ENCODE peak calls at places on chromosome 1, in four cellular contexts. One of them, this sample, is unnamed.

GRCh38 chr1:176826265-176826664 is 338.2 kb downstream of the ASTN1 start:
- DNase-seq in uterus: no peak
- DNase-seq in aorta: no peak
- DNase-seq in lung: no peak
- DNase-seq in this sample: no peak

GRCh38 chr1:150987928-150988327 is 5.8 kb downstream of the ANXA9 start:
- DNase-seq in uterus: no peak
- DNase-seq in lung: no peak
- DNase-seq in aorta: peak
- DNase-seq in this sample: no peak

GRCh38 chr1:192852001-192852400 is 43.2 kb downstream of the RGS2 start:
- DNase-seq in aorta: no peak
- DNase-seq in uterus: no peak
- DNase-seq in lung: no peak
- DNase-seq in this sample: no peak

GRCh38 chr1:53686371-53687267 is 52.3 kb downstream of the GLIS1 start:
- DNase-seq in aorta: no peak
- DNase-seq in lung: no peak
- DNase-seq in uterus: no peak
- DNase-seq in this sample: no peak

GRCh38 chr1:205313681-205314308 is 7.8 kb downstream of the NUAK2 start:
- DNase-seq in lung: peak
- DNase-seq in uterus: peak
- DNase-seq in aorta: peak
- DNase-seq in this sample: no peak

GRCh38 chr1:15472595-15472994 is 3.3 kb upstream of the CELA2B start:
- DNase-seq in uterus: no peak
- DNase-seq in aorta: no peak
- DNase-seq in lung: no peak
- DNase-seq in this sample: no peak

GRCh38 chr1:71295340-71295739 is 214.5 kb upstream of the ZRANB2 start:
- DNase-seq in lung: no peak
- DNase-seq in uterus: no peak
- DNase-seq in aorta: no peak
- DNase-seq in this sample: no peak

GRCh38 chr1:8276173-8276914 is 41.6 kb upstream of the SLC45A1 start:
- DNase-seq in uterus: no peak
- DNase-seq in aorta: no peak
- DNase-seq in lung: no peak
- DNase-seq in this sample: no peak

GRCh38 chr1:6496360-6496704 is 4.9 kb upstream of the PLEKHG5 start:
- DNase-seq in lung: no peak
- DNase-seq in aorta: no peak
- DNase-seq in uterus: no peak
- DNase-seq in this sample: no peak

GRCh38 chr1:166121010-166121409 is 45.8 kb downstream of the FAM78B start:
- DNase-seq in lung: no peak
- DNase-seq in uterus: no peak
- DNase-seq in aorta: no peak
- DNase-seq in this sample: no peak

GRCh38 chr1:190762325-190762724 is 284.7 kb upstream of the BRINP3 start:
- DNase-seq in uterus: no peak
- DNase-seq in aorta: no peak
- DNase-seq in lung: no peak
- DNase-seq in this sample: no peak

GRCh38 chr1:19154876-19155275 is 55.2 kb downstream of the UBR4 start:
- DNase-seq in lung: no peak
- DNase-seq in aorta: no peak
- DNase-seq in uterus: no peak
- DNase-seq in this sample: no peak

GRCh38 chr1:107739183-107739582 is 225.8 kb downstream of the VAV3 start:
- DNase-seq in uterus: no peak
- DNase-seq in lung: no peak
- DNase-seq in aorta: no peak
- DNase-seq in this sample: peak

GRCh38 chr1:87367549-87367948 is 38.9 kb downstream of the LMO4 start:
- DNase-seq in aorta: no peak
- DNase-seq in lung: no peak
- DNase-seq in uterus: no peak
- DNase-seq in this sample: no peak

DNA sequence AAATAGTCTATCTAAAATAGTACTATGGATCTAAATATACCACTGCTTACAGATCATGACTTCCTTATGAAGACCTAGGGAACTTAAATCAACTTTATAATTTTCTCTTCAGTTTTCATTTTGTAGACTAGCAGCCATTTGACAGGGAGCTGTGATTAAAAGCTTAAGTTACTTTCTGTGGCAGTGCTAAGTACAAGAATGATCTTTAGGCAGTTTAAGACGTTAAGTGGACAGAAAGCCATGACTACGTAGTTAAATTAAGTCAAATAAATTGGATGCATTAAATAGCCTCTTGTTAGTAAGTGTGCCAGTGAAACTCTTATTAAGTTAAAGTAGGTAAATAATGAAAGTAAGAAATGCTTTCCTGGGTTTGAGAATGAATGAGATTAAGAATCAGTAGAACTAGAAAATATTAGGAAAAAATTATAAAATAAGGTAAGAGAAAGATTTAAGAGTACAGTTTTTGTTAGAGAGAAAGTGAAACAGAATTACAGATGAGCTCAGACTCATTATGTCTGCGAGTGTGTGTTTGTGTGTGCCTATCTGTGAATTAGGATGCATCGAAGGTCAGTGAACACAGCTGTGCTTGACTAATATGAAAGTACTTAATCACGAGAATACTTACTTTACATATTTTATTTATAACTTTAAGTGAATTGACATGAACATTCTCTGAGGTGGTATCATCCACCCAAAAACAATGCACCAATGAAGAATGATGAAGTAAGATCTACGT is 336.9 kb downstream of the KCNT2 start:
- DNase-seq in aorta: no peak
- DNase-seq in uterus: no peak
- DNase-seq in lung: no peak
- DNase-seq in this sample: no peak
- H3K27ac ChIP-seq in aorta: no peak
- H3K27ac ChIP-seq in uterus: no peak
- H3K27ac ChIP-seq in lung: no peak
- H3K27ac ChIP-seq in this sample: no peak

DNA sequence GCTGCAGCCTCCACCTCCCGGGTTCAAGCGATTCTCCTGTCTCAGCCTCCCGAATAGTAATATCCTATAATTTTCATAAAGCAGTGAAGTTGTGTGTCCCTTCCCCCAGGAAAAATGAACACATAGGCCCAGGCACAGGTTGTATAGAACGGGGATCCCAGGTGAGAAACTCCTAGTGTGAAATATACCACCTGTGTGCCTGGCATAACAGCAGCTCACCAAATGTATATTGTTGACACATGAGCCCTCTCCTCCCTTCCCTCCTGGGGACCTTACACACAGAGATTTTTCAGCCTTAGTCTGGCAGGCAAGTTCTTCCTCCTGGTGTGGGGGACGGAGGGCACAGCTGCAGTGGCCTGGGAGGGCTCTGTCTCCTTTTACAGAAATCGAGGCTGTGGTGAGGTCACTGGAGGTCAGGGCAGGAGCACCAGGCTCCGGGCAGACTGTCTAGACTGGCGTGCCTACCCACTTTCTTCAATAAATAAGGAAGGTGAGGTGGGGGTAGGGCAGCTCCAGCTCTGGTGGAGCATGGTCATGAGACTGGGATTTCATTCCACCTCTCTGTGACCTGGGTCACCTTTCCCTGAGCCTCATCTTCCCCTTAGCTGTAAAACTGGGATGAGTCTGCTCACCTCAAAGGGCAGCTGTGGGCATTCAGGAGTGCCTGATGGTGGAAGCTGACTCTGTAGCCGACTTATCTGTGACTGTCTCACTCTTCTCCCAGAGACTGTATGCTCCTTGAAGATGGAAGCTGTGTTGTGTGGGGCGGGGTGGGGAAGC is 14.3 kb downstream of the RCC1 start:
- DNase-seq in aorta: no peak
- DNase-seq in lung: no peak
- DNase-seq in uterus: no peak
- DNase-seq in this sample: no peak
- H3K27ac ChIP-seq in aorta: no peak
- H3K27ac ChIP-seq in lung: no peak
- H3K27ac ChIP-seq in uterus: no peak
- H3K27ac ChIP-seq in this sample: no peak

DNA sequence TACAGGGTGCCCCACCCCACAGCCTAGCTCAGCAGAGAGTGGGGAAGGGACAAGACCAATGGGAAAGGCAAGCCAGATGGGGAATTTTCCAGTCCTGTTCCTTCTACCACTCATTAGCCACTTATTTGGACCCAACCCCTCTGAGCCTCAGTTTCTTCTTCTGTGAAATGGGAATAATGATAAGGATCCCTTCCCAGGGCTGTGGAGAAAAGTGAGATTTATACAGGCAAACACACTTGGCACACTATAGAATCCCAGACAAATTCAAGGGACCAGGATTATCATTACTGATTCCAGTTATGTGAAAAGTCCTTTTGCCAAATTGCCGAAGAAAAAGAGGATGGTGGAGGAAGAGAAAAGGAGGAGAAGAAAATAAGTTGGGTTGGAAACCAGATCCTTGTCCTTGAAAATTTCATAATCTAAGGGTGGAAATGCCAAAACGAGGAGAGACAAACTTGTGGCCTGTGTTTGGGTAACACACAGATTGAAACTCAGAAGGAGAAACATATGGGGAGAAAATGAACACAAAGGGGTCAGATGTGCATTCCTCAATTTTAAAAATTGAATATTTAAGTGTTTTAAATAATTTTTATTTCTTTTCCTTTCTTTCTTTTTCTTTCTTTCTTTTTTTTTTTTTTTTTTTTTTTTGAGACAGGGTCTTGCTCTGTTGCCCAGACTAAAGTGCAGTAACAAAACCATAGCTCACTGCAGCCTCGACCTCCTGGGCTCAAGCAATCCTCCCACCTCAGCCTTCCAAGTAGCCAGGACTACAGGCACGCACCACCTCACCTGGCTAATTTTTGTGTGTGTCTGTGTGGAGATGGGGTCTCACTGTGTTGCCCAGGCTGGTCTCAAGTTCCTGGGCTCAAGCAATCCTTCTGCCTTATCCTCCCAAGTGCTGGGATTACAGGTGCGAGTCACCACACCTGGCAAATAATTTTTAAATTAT is 9.6 kb downstream of the CAPN2 start:
- DNase-seq in uterus: no peak
- DNase-seq in lung: no peak
- DNase-seq in aorta: no peak
- DNase-seq in this sample: no peak
- H3K27ac ChIP-seq in uterus: peak
- H3K27ac ChIP-seq in lung: peak
- H3K27ac ChIP-seq in aorta: no peak
- H3K27ac ChIP-seq in this sample: peak

GRCh38 chr1:236282159-236282716 is 480 bp upstream of the ERO1B start:
- DNase-seq in lung: no peak
- DNase-seq in aorta: no peak
- DNase-seq in uterus: no peak
- DNase-seq in this sample: no peak
- H3K27ac ChIP-seq in lung: peak
- H3K27ac ChIP-seq in aorta: no peak
- H3K27ac ChIP-seq in uterus: peak
- H3K27ac ChIP-seq in this sample: peak

GRCh38 chr1:61851849-61852692 is 109.8 kb downstream of the PATJ start:
- DNase-seq in uterus: no peak
- DNase-seq in aorta: no peak
- DNase-seq in lung: no peak
- DNase-seq in this sample: no peak
- H3K27ac ChIP-seq in uterus: no peak
- H3K27ac ChIP-seq in aorta: no peak
- H3K27ac ChIP-seq in lung: no peak
- H3K27ac ChIP-seq in this sample: no peak

DNA sequence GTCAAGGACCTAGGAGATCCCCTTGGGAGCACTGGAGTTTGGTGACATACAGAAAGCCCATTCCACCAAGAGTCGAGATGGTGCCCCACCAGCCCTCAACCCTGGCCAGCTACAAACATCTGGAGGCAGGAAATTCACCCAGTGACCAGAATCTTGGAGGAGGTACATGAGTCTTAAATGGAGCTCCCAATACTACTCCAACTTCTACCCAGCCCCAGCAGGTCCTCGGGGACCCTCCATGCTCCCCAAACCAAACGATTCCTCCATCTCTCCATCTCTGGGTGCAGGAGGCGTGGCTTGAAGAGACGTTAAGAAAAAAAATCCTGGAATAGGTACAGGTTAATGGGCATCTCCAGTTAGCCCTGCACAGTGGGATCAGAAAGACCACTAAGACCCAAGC is 5.5 kb upstream of the RASSF5 start:
- DNase-seq in uterus: no peak
- DNase-seq in aorta: peak
- DNase-seq in lung: no peak
- DNase-seq in this sample: no peak
- H3K27ac ChIP-seq in uterus: no peak
- H3K27ac ChIP-seq in aorta: no peak
- H3K27ac ChIP-seq in lung: peak
- H3K27ac ChIP-seq in this sample: no peak

GRCh38 chr1:97562096-97562495 is 358.7 kb downstream of the DPYD start:
- DNase-seq in lung: no peak
- DNase-seq in uterus: no peak
- DNase-seq in aorta: no peak
- DNase-seq in this sample: no peak
- H3K27ac ChIP-seq in lung: no peak
- H3K27ac ChIP-seq in uterus: no peak
- H3K27ac ChIP-seq in aorta: no peak
- H3K27ac ChIP-seq in this sample: no peak

GRCh38 chr1:233063462-233063861 is 113.1 kb downstream of the NTPCR start:
- DNase-seq in aorta: no peak
- DNase-seq in lung: no peak
- DNase-seq in uterus: no peak
- DNase-seq in this sample: no peak
- H3K27ac ChIP-seq in aorta: no peak
- H3K27ac ChIP-seq in lung: no peak
- H3K27ac ChIP-seq in uterus: no peak
- H3K27ac ChIP-seq in this sample: no peak

GRCh38 chr1:246906833-246907232 is 24.9 kb downstream of the AHCTF1 start:
- DNase-seq in lung: no peak
- DNase-seq in aorta: no peak
- DNase-seq in uterus: no peak
- DNase-seq in this sample: no peak
- H3K27ac ChIP-seq in lung: no peak
- H3K27ac ChIP-seq in aorta: no peak
- H3K27ac ChIP-seq in uterus: no peak
- H3K27ac ChIP-seq in this sample: no peak

This sample was measured in gastrocnemius medialis.